ENCODE peak calls at places on chromosomes 16 and 17, in eight cellular contexts. B, J, C, F, E, P, O and G are unnamed samples.

GRCh38 chr16:9901-10665 is 43.3 kb downstream of the POLR3K start:
- DNase-seq in B (peak; percentile 26), J (no peak), C (no peak), F (no peak), E (no peak), P (no peak), O (no peak), G (peak; percentile 40)

GRCh38 chr16:3514621-3515020 is 13.8 kb downstream of the CLUAP1 start:
- DNase-seq in B (no peak), J (no peak), C (no peak), F (no peak), E (no peak), P (no peak), O (no peak), G (no peak)

GRCh38 chr17:9725575-9725974 is 65.8 kb downstream of the DHRS7C start:
- DNase-seq in B (no peak), J (no peak), C (no peak), F (no peak), E (no peak), P (no peak), O (peak; percentile 20), G (no peak)

GRCh38 chr17:74972973-74973328 is 392 bp upstream of the HID1 start:
- DNase-seq in B (no peak), J (no peak), C (no peak), F (no peak), E (no peak), P (no peak), O (no peak), G (no peak)

GRCh38 chr17:13393841-13394710 is 207.7 kb downstream of the HS3ST3A1 start:
- DNase-seq in B (no peak), J (no peak), C (no peak), F (no peak), E (no peak), P (peak; percentile 52), O (no peak), G (no peak)

GRCh38 chr17:13642188-13642587 is 40.5 kb upstream of the HS3ST3A1 start:
- DNase-seq in B (no peak), J (no peak), C (no peak), F (no peak), E (no peak), P (no peak), O (no peak), G (no peak)

GRCh38 chr17:31488982-31489294 is 97.5 kb downstream of the RAB11FIP4 start:
- DNase-seq in B (peak; percentile 32), J (no peak), C (no peak), F (peak; percentile 56), E (no peak), P (no peak), O (no peak), G (no peak)

GRCh38 chr16:88781140-88782077 is 3.6 kb downstream of the PIEZO1 start:
- DNase-seq in B (no peak), J (no peak), C (no peak), F (no peak), E (peak; percentile 92), P (no peak), O (no peak), G (no peak)

GRCh38 chr17:59427996-59428395 is 96.5 kb downstream of the YPEL2 start:
- DNase-seq in B (no peak), J (no peak), C (no peak), F (no peak), E (no peak), P (peak; percentile 59), O (no peak), G (no peak)

GRCh38 chr17:12053552-12053951 is 32.9 kb downstream of the MAP2K4 start:
- DNase-seq in B (no peak), J (no peak), C (no peak), F (no peak), E (no peak), P (no peak), O (no peak), G (no peak)

GRCh38 chr17:2695961-2696760 is 15.4 kb downstream of the CLUH start:
- DNase-seq in B (no peak), J (no peak), C (no peak), F (peak; percentile 58), E (peak; percentile 74), P (peak; percentile 21), O (no peak), G (no peak)

GRCh38 chr16:48605518-48606110 is 4.4 kb downstream of the N4BP1 start:
- DNase-seq in B (no peak), J (no peak), C (no peak), F (peak; percentile 84), E (no peak), P (peak; percentile 68), O (no peak), G (no peak)

GRCh38 chr17:41784207-41784744 is 2.2 kb downstream of the JUP start:
- DNase-seq in B (peak; percentile 61), J (no peak), C (no peak), F (no peak), E (no peak), P (peak; percentile 72), O (no peak), G (no peak)

GRCh38 chr16:64730261-64730660 is 391.6 kb downstream of the CDH11 start:
- DNase-seq in B (no peak), J (no peak), C (no peak), F (no peak), E (no peak), P (no peak), O (no peak), G (no peak)

GRCh38 chr16:57483725-57484514 is 2.4 kb downstream of the DOK4 start:
- DNase-seq in B (peak; percentile 32), J (no peak), C (no peak), F (no peak), E (peak; percentile 71), P (no peak), O (no peak), G (no peak)
- H3K27ac ChIP-seq in B (peak overlapping the region; percentile 51), J (no peak overlapping the region), C (no peak overlapping the region), F (no peak overlapping the region), E (no peak overlapping the region), P (no peak overlapping the region), O (peak overlapping the region; percentile 69), G (no peak overlapping the region)

DNA sequence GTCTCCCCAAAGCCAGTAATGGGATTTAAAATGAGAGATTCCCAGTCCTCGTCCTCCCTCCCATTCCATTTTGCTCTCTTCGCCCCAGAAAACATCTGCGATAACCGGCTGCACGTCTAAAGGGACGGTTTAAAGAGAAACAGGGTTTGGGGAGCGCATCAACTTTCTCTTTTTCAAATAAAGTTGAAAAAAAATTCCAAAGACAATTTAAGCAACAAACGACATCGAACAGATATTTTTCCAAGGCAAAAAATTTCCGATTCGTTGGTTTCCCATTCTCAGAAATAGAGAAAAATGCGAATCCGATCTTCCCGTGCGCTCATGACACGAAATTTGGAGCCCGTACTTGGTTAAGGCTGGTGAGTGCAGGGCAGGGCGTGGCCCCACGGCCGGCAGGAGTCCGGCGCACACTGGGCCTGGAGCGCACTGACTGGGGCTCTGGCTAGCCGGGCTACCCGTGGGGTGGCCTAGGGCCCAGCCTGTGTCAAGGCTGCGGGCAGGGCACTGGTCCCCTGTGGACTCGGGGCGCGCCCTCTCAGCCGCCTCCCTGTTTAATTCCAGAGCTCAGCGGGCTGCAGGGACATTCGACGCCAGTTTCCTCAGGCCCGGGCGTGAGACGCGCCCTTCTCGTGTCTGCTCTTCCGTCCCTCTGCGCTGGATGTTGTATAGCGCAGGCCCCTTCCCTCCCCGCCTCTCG is 17.8 kb upstream of the ZFHX3 start:
- DNase-seq in B (peak; percentile 45), J (peak; percentile 50), C (peak; percentile 60), F (peak; percentile 60), E (no peak), P (peak; percentile 44), O (no peak), G (no peak)
- TF ChIP-seq POLR2A in B (no peak), J (peak; percentile 29), C (no peak), F (no peak), E (no peak), P (no peak), O (no peak), G (no peak)

GRCh38 chr16:22764662-22765302 is 49.2 kb upstream of the HS3ST2 start:
- DNase-seq in B (no peak), J (no peak), C (no peak), F (no peak), E (no peak), P (no peak), O (no peak), G (no peak)
- H3K27ac ChIP-seq in B (no peak overlapping the region), J (no peak overlapping the region), C (no peak overlapping the region), F (no peak overlapping the region), E (no peak overlapping the region), P (no peak overlapping the region), O (no peak overlapping the region), G (no peak overlapping the region)

DNA sequence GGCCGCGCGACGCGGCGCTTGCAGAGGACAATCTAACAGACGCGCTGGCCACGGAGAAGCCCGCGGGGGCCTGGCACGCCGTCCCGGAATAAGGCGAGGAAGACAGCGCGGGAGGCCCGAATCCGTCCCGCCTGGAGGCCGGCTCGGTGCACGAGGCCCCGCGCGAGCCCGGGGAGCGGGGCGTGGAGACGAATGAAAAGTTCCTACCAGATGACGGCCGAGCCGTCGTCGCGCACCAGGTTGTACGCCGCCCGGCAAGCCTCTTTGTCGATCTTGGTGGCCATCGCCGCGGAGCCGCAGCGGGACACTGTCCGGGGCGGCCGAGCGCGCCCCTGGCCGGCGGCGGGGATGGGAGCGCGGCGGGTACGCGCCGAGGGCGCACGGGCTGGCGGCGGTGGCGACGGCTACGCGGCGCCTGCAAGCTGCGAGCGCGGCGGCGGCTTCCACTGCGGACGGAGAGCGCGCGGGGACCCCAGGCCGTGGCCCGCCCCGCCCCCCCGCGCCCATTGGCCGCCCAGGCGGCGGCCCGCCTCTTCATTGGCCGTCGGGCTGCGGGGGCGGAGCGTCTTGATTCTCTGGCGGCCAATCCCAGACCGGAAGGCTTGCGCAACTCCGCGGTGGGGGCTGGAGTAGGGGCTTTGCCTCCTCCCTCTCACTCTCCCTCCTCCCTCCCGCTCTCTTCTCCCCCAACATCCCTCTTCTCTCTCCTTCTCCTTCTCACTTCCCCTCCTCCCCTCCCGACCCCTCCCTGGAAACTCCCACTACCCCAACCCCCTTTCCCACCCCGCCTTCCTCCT is at the start of gene COTL1:
- DNase-seq in B (peak; percentile 95), J (peak; percentile 98), C (peak; percentile 90), F (peak; percentile 95), E (peak; percentile 98), P (peak; percentile 97), O (peak; percentile 87), G (peak; percentile 97)
- TF ChIP-seq POLR2A in B (no peak), J (peak; percentile 91), C (no peak), F (peak; percentile 84), E (no peak), P (peak; percentile 54), O (no peak), G (peak; percentile 78)